ENCODE peak calls at places on chromosomes 6 and 20, in seven cellular contexts. One of them, this sample, is unnamed.

GRCh38 chr6:31713991-31714684 is 1.0 kb upstream of the LY6G6D start:
- DNase-seq in A549: no peak
- DNase-seq in SJSA1: no peak
- DNase-seq in WTC11: no peak
- DNase-seq in HTR-8/SVneo: no peak
- DNase-seq in left ventricle myocardium superior: no peak
- DNase-seq in left lung: no peak
- DNase-seq in this sample: no peak

GRCh38 chr6:37168809-37169457 is 1.0 kb upstream of the PIM1 start:
- DNase-seq in A549: no peak
- DNase-seq in SJSA1: no peak
- DNase-seq in WTC11: no peak
- DNase-seq in HTR-8/SVneo: peak; percentile 81
- DNase-seq in left ventricle myocardium superior: no peak
- DNase-seq in left lung: no peak
- DNase-seq in this sample: no peak

GRCh38 chr6:119137194-119138072 is 59.0 kb upstream of the FAM184A start:
- DNase-seq in A549: no peak
- DNase-seq in SJSA1: no peak
- DNase-seq in WTC11: no peak
- DNase-seq in HTR-8/SVneo: no peak
- DNase-seq in left ventricle myocardium superior: no peak
- DNase-seq in left lung: no peak
- DNase-seq in this sample: no peak

GRCh38 chr6:72031471-72031870 is 145.1 kb downstream of the RIMS1 start:
- DNase-seq in A549: no peak
- DNase-seq in SJSA1: peak; percentile 36
- DNase-seq in WTC11: no peak
- DNase-seq in HTR-8/SVneo: no peak
- DNase-seq in left ventricle myocardium superior: no peak
- DNase-seq in left lung: no peak
- DNase-seq in this sample: no peak

GRCh38 chr6:44016131-44016870 is 111.0 kb downstream of the MRPL14 start:
- DNase-seq in A549: no peak
- DNase-seq in SJSA1: no peak
- DNase-seq in WTC11: no peak
- DNase-seq in HTR-8/SVneo: no peak
- DNase-seq in left ventricle myocardium superior: no peak
- DNase-seq in left lung: no peak
- DNase-seq in this sample: no peak

GRCh38 chr20:32828029-32828666 is 8.4 kb downstream of the MAPRE1 start:
- DNase-seq in A549: no peak
- DNase-seq in SJSA1: no peak
- DNase-seq in WTC11: no peak
- DNase-seq in HTR-8/SVneo: no peak
- DNase-seq in left ventricle myocardium superior: no peak
- DNase-seq in left lung: no peak
- DNase-seq in this sample: no peak

GRCh38 chr20:13419445-13419844 is 198.4 kb downstream of the ISM1 start:
- DNase-seq in A549: no peak
- DNase-seq in SJSA1: no peak
- DNase-seq in WTC11: no peak
- DNase-seq in HTR-8/SVneo: no peak
- DNase-seq in left ventricle myocardium superior: no peak
- DNase-seq in left lung: no peak
- DNase-seq in this sample: no peak

GRCh38 chr6:290111-290932 is 2.0 kb upstream of the DUSP22 start:
- DNase-seq in A549: no peak
- DNase-seq in SJSA1: no peak
- DNase-seq in WTC11: no peak
- DNase-seq in HTR-8/SVneo: no peak
- DNase-seq in left ventricle myocardium superior: no peak
- DNase-seq in left lung: no peak
- DNase-seq in this sample: no peak

GRCh38 chr6:157246048-157246630 is 77.2 kb downstream of the TMEM242 start:
- DNase-seq in A549: no peak
- DNase-seq in SJSA1: no peak
- DNase-seq in WTC11: no peak
- DNase-seq in HTR-8/SVneo: no peak
- DNase-seq in left ventricle myocardium superior: no peak
- DNase-seq in left lung: no peak
- DNase-seq in this sample: peak; percentile 49

GRCh38 chr6:158031445-158032353 is 50.0 kb downstream of the SYNJ2 start:
- DNase-seq in A549: peak; percentile 68
- DNase-seq in SJSA1: peak; percentile 73
- DNase-seq in WTC11: no peak
- DNase-seq in HTR-8/SVneo: peak; percentile 63
- DNase-seq in left ventricle myocardium superior: peak; percentile 80
- DNase-seq in left lung: peak; percentile 78
- DNase-seq in this sample: peak; percentile 83

GRCh38 chr6:168374541-168375071 is 55.0 kb upstream of the DACT2 start:
- DNase-seq in A549: no peak
- DNase-seq in SJSA1: no peak
- DNase-seq in WTC11: no peak
- DNase-seq in HTR-8/SVneo: no peak
- DNase-seq in left ventricle myocardium superior: peak; percentile 24
- DNase-seq in left lung: no peak
- DNase-seq in this sample: peak; percentile 55

GRCh38 chr6:132136976-132137375 is 185.8 kb upstream of the CCN2 start:
- DNase-seq in A549: no peak
- DNase-seq in SJSA1: no peak
- DNase-seq in WTC11: no peak
- DNase-seq in HTR-8/SVneo: no peak
- DNase-seq in left ventricle myocardium superior: no peak
- DNase-seq in left lung: no peak
- DNase-seq in this sample: no peak

GRCh38 chr6:7996538-7997225 is 67.5 kb downstream of the BLOC1S5 start:
- DNase-seq in A549: no peak
- DNase-seq in SJSA1: no peak
- DNase-seq in WTC11: no peak
- DNase-seq in HTR-8/SVneo: no peak
- DNase-seq in left ventricle myocardium superior: no peak
- DNase-seq in left lung: no peak
- DNase-seq in this sample: no peak

GRCh38 chr6:18477301-18477941 is 90.3 kb downstream of the RNF144B start:
- DNase-seq in A549: no peak
- DNase-seq in SJSA1: no peak
- DNase-seq in WTC11: no peak
- DNase-seq in HTR-8/SVneo: no peak
- DNase-seq in left ventricle myocardium superior: no peak
- DNase-seq in left lung: no peak
- DNase-seq in this sample: no peak

This sample was measured in aorta.